ENCODE peak calls at places on chromosomes 12 and 14, in four cellular contexts. T is NCI-H1105; W is MM.1S; Y is activated CD8-positive, alpha-beta T cell treated with anti-CD3 and anti-CD28 coated beads, Interleukin-2, amount 10 ng/mL, durations not matched to agents 7 days and 5 days. B is an unnamed sample.

GRCh38 chr14:24481622-24482324 is 26.3 kb downstream of the CMA1 start:
- DNase-seq in T (no peak), W (peak), Y (peak), B (peak)

GRCh38 chr14:95620659-95621059 is 65.6 kb upstream of the TCL1B start:
- DNase-seq in T (no peak), W (no peak), Y (no peak), B (no peak)

GRCh38 chr14:93008381-93008780 is 85.4 kb downstream of the CHGA start:
- DNase-seq in T (no peak), W (no peak), Y (no peak), B (peak)

GRCh38 chr14:81562818-81563217 is 29.2 kb upstream of the SEL1L start:
- DNase-seq in T (no peak), W (no peak), Y (no peak), B (no peak)

GRCh38 chr14:59897757-59898383 is 22.1 kb upstream of the LRRC9 start:
- DNase-seq in T (no peak), W (no peak), Y (no peak), B (peak)

GRCh38 chr14:103105580-103106168 is 11.1 kb downstream of the EXOC3L4 start:
- DNase-seq in T (peak), W (peak), Y (peak), B (no peak)

GRCh38 chr12:23887055-23887835 is 62.2 kb downstream of the SOX5 start:
- DNase-seq in T (no peak), W (no peak), Y (no peak), B (no peak)

GRCh38 chr14:76837524-76837923 is 11.3 kb downstream of the LRRC74A start:
- DNase-seq in T (no peak), W (no peak), Y (no peak), B (no peak)

GRCh38 chr12:117158096-117158495 is 32.2 kb downstream of the FBXO21 start:
- DNase-seq in T (no peak), W (no peak), Y (no peak), B (no peak)

GRCh38 chr12:43766291-43766690 is 7.5 kb downstream of the IRAK4 start:
- DNase-seq in T (no peak), W (no peak), Y (no peak), B (no peak)

GRCh38 chr12:11621797-11622423 is 27.6 kb upstream of the ETV6 start:
- DNase-seq in T (no peak), W (peak), Y (peak), B (peak)

GRCh38 chr12:114659084-114659483 is 24.9 kb downstream of the TBX3 start:
- DNase-seq in T (no peak), W (no peak), Y (no peak), B (no peak)

GRCh38 chr14:37091651-37092050 is 80.8 kb downstream of the SLC25A21 start:
- DNase-seq in T (no peak), W (no peak), Y (no peak), B (no peak)

GRCh38 chr12:128290938-128291337 is 24.0 kb downstream of the TMEM132C start:
- DNase-seq in T (no peak), W (no peak), Y (no peak), B (no peak)

GRCh38 chr14:61737913-61738312 is 24.3 kb upstream of the SNAPC1 start:
- DNase-seq in T (no peak), W (no peak), Y (no peak), B (no peak)

GRCh38 chr12:30508205-30508967 is 187.3 kb downstream of the IPO8 start:
- DNase-seq in T (no peak), W (no peak), Y (no peak), B (no peak)

GRCh38 chr14:101527987-101528386 is 33.3 kb upstream of the DIO3 start:
- DNase-seq in T (no peak), W (no peak), Y (no peak), B (no peak)

GRCh38 chr12:85814116-85814515 is 22.1 kb downstream of the RASSF9 start:
- DNase-seq in T (no peak), W (no peak), Y (no peak), B (no peak)

GRCh38 chr14:77485901-77486678 is 12.5 kb downstream of the ISM2 start:
- DNase-seq in T (no peak), W (no peak), Y (no peak), B (no peak)

GRCh38 chr12:45695035-45695434 is 34.5 kb upstream of the ARID2 start:
- DNase-seq in T (no peak), W (no peak), Y (no peak), B (no peak)

GRCh38 chr14:103730490-103731035 is 15.0 kb downstream of the ZFYVE21 start:
- DNase-seq in T (no peak), W (no peak), Y (no peak), B (no peak)

GRCh38 chr12:121812320-121812871 is 8.6 kb downstream of the SETD1B start:
- DNase-seq in T (no peak), W (no peak), Y (no peak), B (peak)

GRCh38 chr12:114732426-114733030 is 48.6 kb upstream of the TBX3 start:
- DNase-seq in T (no peak), W (no peak), Y (no peak), B (no peak)

GRCh38 chr12:106690569-106690968 is 83.9 kb upstream of the RIC8B start:
- DNase-seq in T (no peak), W (no peak), Y (no peak), B (no peak)

GRCh38 chr12:15962760-15963159 is 51.6 kb downstream of the DERA start:
- DNase-seq in T (no peak), W (no peak), Y (no peak), B (no peak)

GRCh38 chr12:103958621-103959020 is 7.1 kb upstream of the TDG start:
- DNase-seq in T (no peak), W (no peak), Y (no peak), B (no peak)

GRCh38 chr12:92259852-92260251 is 114.2 kb upstream of the BTG1 start:
- DNase-seq in T (no peak), W (no peak), Y (no peak), B (peak)

GRCh38 chr14:92970233-92970625 is 47.3 kb downstream of the CHGA start:
- DNase-seq in T (no peak), W (no peak), Y (no peak), B (no peak)

GRCh38 chr12:29564925-29565324 is 67.4 kb upstream of the OVCH1 start:
- DNase-seq in T (no peak), W (no peak), Y (no peak), B (no peak)

GRCh38 chr12:76643438-76643837 is 83.9 kb upstream of the OSBPL8 start:
- DNase-seq in T (no peak), W (no peak), Y (no peak), B (no peak)

GRCh38 chr14:69535230-69535848 is 39.3 kb downstream of the CCDC177 start:
- DNase-seq in T (peak), W (no peak), Y (no peak), B (peak)

GRCh38 chr14:105465209-105466031 is 9.2 kb upstream of the CRIP2 start:
- DNase-seq in T (no peak), W (no peak), Y (no peak), B (no peak)

GRCh38 chr12:124170756-124171155 is 124.1 kb upstream of the RFLNA start:
- DNase-seq in T (no peak), W (no peak), Y (no peak), B (no peak)

GRCh38 chr14:32078030-32078793 is 1.1 kb downstream of the ARHGAP5 start:
- DNase-seq in T (peak), W (peak), Y (peak), B (peak)

GRCh38 chr12:77190022-77190421 is 124.7 kb upstream of the E2F7 start:
- DNase-seq in T (no peak), W (no peak), Y (no peak), B (no peak)